ENCODE peak calls at places on chromosomes 5 and 9, in nine cellular contexts. M is psoas muscle; W is left ventricle myocardium inferior; P is Peyer's patch; I is effector memory CD4-positive, alpha-beta T cell; J is cardiac muscle cell; N is pancreas; E is aorta; Q is CD4-positive, CD25-positive, alpha-beta regulatory T cell. C is an unnamed sample.

GRCh38 chr5:76175051-76175666 is 92.0 kb downstream of the SV2C start:
- DNase-seq in M (no peak), W (no peak), P (no peak), I (peak), J (peak), N (peak), E (no peak), Q (peak), C (peak)

GRCh38 chr9:88041447-88041846 is 67.1 kb upstream of the CDK20 start:
- DNase-seq in M (no peak), W (no peak), P (no peak), I (no peak), J (no peak), N (no peak), E (no peak), Q (no peak), C (no peak)

GRCh38 chr9:14027114-14027812 is 286.7 kb downstream of the NFIB start:
- DNase-seq in M (peak), W (peak), P (no peak), I (no peak), J (no peak), N (no peak), E (peak), Q (no peak), C (no peak)

GRCh38 chr5:63483338-63483737 is 478.9 kb downstream of the HTR1A start:
- DNase-seq in M (no peak), W (no peak), P (no peak), I (no peak), J (no peak), N (no peak), E (no peak), Q (no peak), C (no peak)

GRCh38 chr5:75235711-75236110 is 967 bp downstream of the ANKRD31 start:
- DNase-seq in M (no peak), W (no peak), P (no peak), I (no peak), J (no peak), N (no peak), E (no peak), Q (no peak), C (no peak)

GRCh38 chr5:132668706-132669454 is 4.9 kb upstream of the IL4 start:
- DNase-seq in M (no peak), W (no peak), P (no peak), I (no peak), J (no peak), N (no peak), E (no peak), Q (no peak), C (no peak)

GRCh38 chr5:59249160-59249559 is 644.4 kb downstream of the PDE4D start:
- DNase-seq in M (no peak), W (no peak), P (no peak), I (no peak), J (no peak), N (no peak), E (no peak), Q (no peak), C (no peak)

GRCh38 chr9:113580041-113580953 is 116.8 kb downstream of the RGS3 start:
- DNase-seq in M (peak), W (peak), P (peak), I (peak), J (no peak), N (peak), E (peak), Q (peak), C (no peak)

DNA sequence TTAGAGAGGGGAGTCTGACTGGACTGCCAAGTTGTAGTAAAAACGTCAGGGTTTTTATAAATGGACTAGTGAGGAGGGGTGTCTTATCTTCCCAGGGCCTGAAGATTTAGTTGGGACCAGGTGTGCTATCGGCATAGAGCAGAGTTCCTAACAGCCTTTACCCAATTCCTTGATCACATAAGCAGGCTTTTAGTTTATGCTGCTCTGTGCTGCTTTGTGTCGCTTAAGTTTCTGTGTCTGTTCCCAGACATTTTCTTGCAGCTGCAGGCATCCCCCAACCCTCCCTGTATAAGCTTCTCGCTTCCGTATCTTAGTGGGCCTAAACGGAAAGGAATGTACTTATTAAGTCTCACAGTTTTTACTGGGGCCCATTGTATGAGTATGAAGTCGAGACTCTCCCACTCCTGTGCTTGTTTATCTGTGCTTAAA is 2.6 kb upstream of the SMC5 start:
- DNase-seq in M (no peak), W (no peak), P (no peak), I (no peak), J (peak), N (no peak), E (no peak), Q (no peak), C (no peak)
- H3K4me3 ChIP-seq in M (peak), W (peak), P (no peak), I (no peak), J (no peak), N (peak), E (peak), Q (no peak), C (no peak)

GRCh38 chr5:173884402-173885053 is 3.6 kb upstream of the CPEB4 start:
- DNase-seq in M (no peak), W (no peak), P (peak), I (peak), J (no peak), N (no peak), E (no peak), Q (peak), C (peak)
- H3K4me3 ChIP-seq in M (no peak), W (no peak), P (no peak), I (no peak), J (no peak), N (no peak), E (no peak), Q (peak), C (no peak)

DNA sequence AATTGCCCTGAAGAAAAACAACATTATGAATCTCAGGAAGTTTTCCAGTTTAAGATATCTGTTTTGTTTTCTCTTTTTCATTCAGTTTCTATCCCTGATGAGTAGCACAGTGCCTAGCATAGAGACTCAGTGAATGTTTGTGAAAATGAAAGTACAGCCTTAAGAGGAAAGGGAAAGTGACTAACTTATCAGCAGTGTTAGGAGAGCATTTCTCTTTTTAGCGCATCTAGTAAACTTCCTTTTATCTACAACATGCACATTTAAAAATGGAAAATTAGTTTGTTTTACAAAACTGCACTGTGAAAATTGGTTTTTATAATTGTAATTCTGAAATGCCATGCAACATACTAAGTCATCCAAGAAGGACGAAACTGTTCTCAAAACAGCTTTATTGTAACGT is 110.8 kb downstream of the SMARCA2 start:
- DNase-seq in M (no peak), W (no peak), P (no peak), I (no peak), J (no peak), N (no peak), E (no peak), Q (peak), C (no peak)
- H3K4me3 ChIP-seq in M (peak), W (peak), P (no peak), I (no peak), J (no peak), N (no peak), E (no peak), Q (peak), C (no peak)

GRCh38 chr5:139276426-139276825 is 17.1 kb upstream of the MATR3 start:
- DNase-seq in M (no peak), W (no peak), P (no peak), I (no peak), J (no peak), N (no peak), E (no peak), Q (no peak), C (no peak)
- H3K4me3 ChIP-seq in M (peak), W (peak), P (no peak), I (no peak), J (peak), N (no peak), E (no peak), Q (no peak), C (peak)

DNA sequence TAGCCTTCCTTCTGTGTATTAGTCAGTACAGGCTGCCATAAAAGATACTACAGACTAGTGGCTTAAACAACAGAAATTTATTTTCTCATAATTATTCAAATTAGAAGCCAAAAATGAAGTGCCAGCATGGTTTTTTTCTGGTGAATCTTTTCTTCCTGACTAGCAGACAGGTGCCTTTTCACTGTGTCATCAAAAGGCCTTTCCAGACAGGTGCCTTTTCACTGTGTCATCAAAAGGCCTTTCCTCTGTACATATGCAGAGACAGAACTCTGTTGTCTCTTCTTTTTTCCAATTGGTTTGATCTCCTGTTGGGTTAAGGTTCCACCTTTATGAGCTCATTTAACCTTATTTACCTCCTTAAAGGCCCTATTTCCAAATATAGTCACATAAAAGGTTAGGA is 599.9 kb downstream of the ISL1 start:
- DNase-seq in M (no peak), W (no peak), P (no peak), I (no peak), J (no peak), N (no peak), E (no peak), Q (no peak), C (no peak)
- H3K4me3 ChIP-seq in M (no peak), W (no peak), P (no peak), I (no peak), J (no peak), N (no peak), E (no peak), Q (no peak), C (no peak)

GRCh38 chr9:121699271-121700164 is 48.1 kb downstream of the DAB2IP start:
- DNase-seq in M (peak), W (peak), P (peak), I (peak), J (no peak), N (peak), E (peak), Q (peak), C (no peak)

GRCh38 chr9:121701736-121702261 is 50.4 kb downstream of the DAB2IP start:
- DNase-seq in M (no peak), W (no peak), P (no peak), I (no peak), J (no peak), N (no peak), E (no peak), Q (no peak), C (no peak)

GRCh38 chr9:121700831-121701419 is 49.5 kb downstream of the DAB2IP start:
- DNase-seq in M (peak), W (peak), P (no peak), I (no peak), J (no peak), N (peak), E (no peak), Q (no peak), C (no peak)

GRCh38 chr9:121698627-121699270 is 47.3 kb downstream of the DAB2IP start:
- DNase-seq in M (no peak), W (no peak), P (no peak), I (peak), J (peak), N (peak), E (no peak), Q (no peak), C (no peak)

DNA sequence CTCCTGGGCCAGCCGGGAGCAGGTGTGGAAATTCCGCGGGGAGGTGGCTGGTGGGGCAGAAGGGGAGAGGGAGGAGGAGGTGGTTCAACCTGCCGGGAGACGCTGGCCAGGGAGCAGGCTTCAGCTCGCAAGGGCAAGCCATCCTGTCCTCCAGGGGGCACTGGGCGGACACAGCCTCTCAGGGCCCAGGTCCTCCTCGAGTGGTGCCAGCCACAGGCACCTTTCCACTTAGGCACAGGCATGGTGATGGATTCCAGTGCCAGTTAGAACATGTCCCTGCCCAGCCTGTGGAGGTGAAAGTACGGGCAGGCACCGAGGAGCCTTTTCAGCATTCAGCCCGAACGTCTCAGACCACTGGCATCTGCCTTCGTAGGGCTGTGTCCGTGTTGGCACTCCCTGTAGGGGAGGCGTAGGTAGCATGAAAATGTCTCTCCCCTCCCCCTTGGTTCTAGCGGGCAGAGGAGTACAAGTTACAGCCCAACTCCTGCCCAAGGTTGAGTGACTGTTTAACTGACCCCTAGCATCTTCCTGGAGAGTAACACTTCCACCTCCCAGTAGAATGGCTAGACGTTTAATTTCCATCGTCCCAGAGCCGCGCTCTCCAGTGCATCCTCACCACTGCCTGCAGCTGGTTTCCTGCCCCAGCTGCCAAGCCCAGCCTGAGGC is 48.9 kb downstream of the DAB2IP start:
- DNase-seq in M (peak), W (peak), P (peak), I (no peak), J (peak), N (peak), E (peak), Q (peak), C (no peak)
- H3K4me3 ChIP-seq in M (peak), W (peak), P (peak), I (no peak), J (no peak), N (peak), E (peak), Q (no peak), C (no peak)

DNA sequence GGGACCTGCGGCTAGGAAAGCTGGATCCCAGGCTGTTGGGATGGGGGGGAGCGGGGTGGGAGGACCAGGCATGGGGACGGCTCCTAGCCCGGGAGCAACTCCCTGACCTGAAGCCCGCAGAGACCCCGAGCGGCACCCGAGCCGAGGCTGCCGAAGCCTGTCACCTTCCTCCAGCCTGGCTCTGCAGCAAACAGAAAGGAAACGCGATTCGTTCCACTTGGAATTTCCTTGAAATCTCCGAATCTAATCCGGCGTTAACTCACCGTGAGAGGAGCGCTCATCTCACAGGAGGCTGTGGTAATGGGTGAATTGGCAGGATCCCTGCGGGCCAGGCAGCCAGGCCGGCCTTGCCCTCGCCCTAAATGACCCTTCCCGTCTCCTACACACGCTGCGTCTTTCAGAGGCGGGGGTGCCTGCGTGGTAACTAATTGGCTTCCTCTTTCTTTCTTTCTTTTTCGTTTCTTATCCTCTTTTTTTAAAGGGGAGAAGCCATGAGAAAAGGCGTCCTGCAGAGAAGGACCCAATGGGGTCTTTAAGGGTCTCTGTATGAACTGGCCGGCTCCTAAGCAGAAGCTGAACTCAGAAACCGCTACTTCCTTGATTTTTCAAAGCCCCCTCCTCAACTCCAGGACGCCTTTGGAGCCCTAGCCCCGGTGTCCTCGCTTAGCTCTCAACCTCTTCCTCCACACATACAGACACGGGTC is 8.5 kb downstream of the PAX5 start:
- DNase-seq in M (no peak), W (no peak), P (no peak), I (no peak), J (no peak), N (no peak), E (no peak), Q (no peak), C (no peak)
- H3K4me3 ChIP-seq in M (peak), W (peak), P (peak), I (peak), J (peak), N (peak), E (no peak), Q (peak), C (peak)

GRCh38 chr9:104993291-104993963 is 65.5 kb upstream of the ABCA1 start:
- DNase-seq in M (peak), W (peak), P (peak), I (no peak), J (peak), N (peak), E (peak), Q (peak), C (no peak)
- H3K4me3 ChIP-seq in M (no peak), W (peak), P (no peak), I (no peak), J (no peak), N (no peak), E (no peak), Q (no peak), C (no peak)

DNA sequence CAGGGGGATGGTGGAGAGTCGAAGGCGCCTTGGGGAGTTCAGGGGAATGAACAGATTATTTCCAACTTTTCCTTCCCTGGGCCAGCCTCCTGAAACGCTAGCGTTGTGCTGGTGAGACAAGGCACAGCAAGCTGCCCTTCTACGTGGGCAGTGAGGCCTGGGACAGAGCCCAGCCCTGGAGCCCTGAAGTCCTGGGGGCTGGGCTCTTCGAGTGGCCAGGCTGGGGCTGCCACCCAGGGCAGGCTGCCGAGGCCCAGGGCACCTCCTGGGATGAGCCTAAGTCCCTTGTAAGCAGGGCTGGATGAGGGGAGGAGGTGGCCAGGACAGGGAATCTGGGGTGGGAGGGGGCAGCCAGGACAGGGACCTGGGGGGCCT is 1.4 kb upstream of the LCN12 start:
- DNase-seq in M (no peak), W (no peak), P (no peak), I (no peak), J (no peak), N (no peak), E (no peak), Q (no peak), C (no peak)
- H3K4me3 ChIP-seq in M (peak), W (peak), P (peak), I (peak), J (peak), N (peak), E (no peak), Q (no peak), C (peak)

GRCh38 chr5:96736937-96737336 is 70.8 kb downstream of the ERAP1 start:
- DNase-seq in M (no peak), W (no peak), P (no peak), I (no peak), J (no peak), N (no peak), E (no peak), Q (no peak), C (no peak)

GRCh38 chr5:96733771-96734498 is 71.8 kb downstream of the CAST start:
- DNase-seq in M (no peak), W (no peak), P (no peak), I (no peak), J (no peak), N (no peak), E (no peak), Q (no peak), C (no peak)

GRCh38 chr5:96729156-96729555 is 67.0 kb downstream of the CAST start:
- DNase-seq in M (no peak), W (no peak), P (no peak), I (no peak), J (no peak), N (no peak), E (no peak), Q (no peak), C (no peak)

DNA sequence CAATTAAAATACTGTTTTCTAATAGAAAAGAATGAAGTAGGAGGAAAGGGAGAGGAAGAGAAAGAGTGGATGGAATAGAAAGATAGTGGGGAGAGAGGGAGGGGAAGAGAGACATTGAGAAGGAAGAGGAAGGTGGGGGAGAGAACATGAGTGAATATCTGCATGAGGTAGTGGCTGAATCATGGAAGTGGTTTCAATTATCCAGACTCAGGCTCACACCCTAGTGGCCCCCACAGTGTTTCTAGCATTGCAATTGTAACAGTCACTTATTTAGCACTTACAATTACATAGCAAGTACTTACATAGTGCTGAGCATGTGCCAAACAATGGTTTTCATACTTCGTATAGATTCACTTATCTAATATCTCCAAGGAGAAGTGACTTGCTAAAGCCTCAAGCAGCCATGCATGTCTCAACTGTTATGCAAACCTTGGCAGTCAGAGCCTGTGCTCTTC is 72.7 kb downstream of the CAST start:
- DNase-seq in M (no peak), W (no peak), P (no peak), I (no peak), J (no peak), N (no peak), E (no peak), Q (no peak), C (no peak)
- H3K4me3 ChIP-seq in M (no peak), W (no peak), P (no peak), I (no peak), J (no peak), N (no peak), E (no peak), Q (no peak), C (no peak)